ENCODE peak calls at places on chromosomes 7 and 10, in ten cellular contexts. W, R, U, S, L, M, T, Q, Z and N are unnamed samples.
A peak's percentile ranks its signal among the peaks of the same experiment; 100 is the strongest.

GRCh38 chr10:49330127-49330665 is 31.2 kb downstream of the C10orf71 start:
- DNase-seq in W (no peak), R (no peak), U (no peak), S (no peak), L (no peak), M (no peak), T (no peak), Q (no peak), Z (no peak), N (no peak)

GRCh38 chr10:99403674-99404073 is 26.8 kb downstream of the GOT1 start:
- DNase-seq in W (peak; percentile 6), R (no peak), U (no peak), S (peak; percentile 34), L (no peak), M (no peak), T (no peak), Q (no peak), Z (no peak), N (no peak)

GRCh38 chr7:98771519-98772241 is 98.1 kb downstream of the TMEM130 start:
- DNase-seq in W (peak; percentile 78), R (peak; percentile 72), U (peak; percentile 38), S (peak; percentile 40), L (no peak), M (peak; percentile 49), T (peak; percentile 16), Q (no peak), Z (peak; percentile 39), N (peak; percentile 50)

GRCh38 chr10:44864042-44864436 is 47.1 kb upstream of the TMEM72 start:
- DNase-seq in W (no peak), R (no peak), U (no peak), S (no peak), L (no peak), M (peak; percentile 52), T (no peak), Q (no peak), Z (no peak), N (peak; percentile 55)

GRCh38 chr7:38398725-38399321 is 125.4 kb upstream of the TARP start:
- DNase-seq in W (peak; percentile 48), R (peak; percentile 46), U (peak; percentile 68), S (peak; percentile 54), L (peak; percentile 41), M (peak; percentile 69), T (no peak), Q (peak; percentile 54), Z (peak; percentile 61), N (peak; percentile 69)

GRCh38 chr7:120837599-120837998 is 20.3 kb downstream of the TSPAN12 start:
- DNase-seq in W (no peak), R (no peak), U (no peak), S (no peak), L (no peak), M (no peak), T (no peak), Q (no peak), Z (no peak), N (no peak)

GRCh38 chr7:93249749-93250148 is 17.6 kb downstream of the VPS50 start:
- DNase-seq in W (peak; percentile 25), R (no peak), U (no peak), S (peak; percentile 46), L (no peak), M (no peak), T (no peak), Q (no peak), Z (peak; percentile 51), N (no peak)

GRCh38 chr7:159094919-159095915 is 49.5 kb downstream of the VIPR2 start:
- DNase-seq in W (no peak), R (no peak), U (no peak), S (no peak), L (no peak), M (peak; percentile 42), T (no peak), Q (no peak), Z (no peak), N (peak; percentile 53)

GRCh38 chr7:40220421-40220911 is 85.7 kb downstream of the SUGCT start:
- DNase-seq in W (peak; percentile 47), R (no peak), U (no peak), S (peak; percentile 76), L (no peak), M (no peak), T (peak; percentile 44), Q (no peak), Z (peak; percentile 50), N (no peak)

GRCh38 chr10:90418869-90419652 is 438.8 kb downstream of the HTR7 start:
- DNase-seq in W (peak; percentile 97), R (no peak), U (no peak), S (peak; percentile 89), L (no peak), M (no peak), T (peak; percentile 60), Q (no peak), Z (peak; percentile 79), N (no peak)

GRCh38 chr10:70053896-70054641 is 1.4 kb downstream of the MACROH2A2 start:
- DNase-seq in W (no peak), R (no peak), U (peak; percentile 59), S (no peak), L (no peak), M (no peak), T (no peak), Q (peak; percentile 23), Z (peak; percentile 10), N (no peak)

GRCh38 chr10:11005626-11006427 is 11.8 kb upstream of the CELF2 start:
- DNase-seq in W (no peak), R (no peak), U (no peak), S (no peak), L (no peak), M (no peak), T (no peak), Q (no peak), Z (no peak), N (no peak)

GRCh38 chr10:86355571-86356038 is 11.0 kb downstream of the GRID1 start:
- DNase-seq in W (no peak), R (peak; percentile 11), U (no peak), S (no peak), L (no peak), M (peak; percentile 75), T (no peak), Q (no peak), Z (no peak), N (peak; percentile 72)

GRCh38 chr7:77679608-77680007 is 16.7 kb upstream of the RSBN1L start:
- DNase-seq in W (no peak), R (no peak), U (no peak), S (no peak), L (no peak), M (no peak), T (no peak), Q (no peak), Z (no peak), N (no peak)

GRCh38 chr10:61798711-61799110 is 102.8 kb upstream of the ARID5B start:
- DNase-seq in W (no peak), R (no peak), U (no peak), S (peak; percentile 51), L (no peak), M (no peak), T (no peak), Q (no peak), Z (peak; percentile 19), N (no peak)

GRCh38 chr10:31749981-31750850 is 178.4 kb downstream of the ARHGAP12 start:
- DNase-seq in W (no peak), R (peak; percentile 93), U (no peak), S (peak; percentile 43), L (no peak), M (peak; percentile 66), T (no peak), Q (peak; percentile 83), Z (no peak), N (peak; percentile 67)

GRCh38 chr7:126016722-126017121 is 1087.1 kb upstream of the POT1 start:
- DNase-seq in W (no peak), R (no peak), U (no peak), S (no peak), L (no peak), M (no peak), T (no peak), Q (no peak), Z (peak; percentile 4), N (no peak)

GRCh38 chr10:50312464-50313437 is 61.4 kb upstream of the ASAH2 start:
- DNase-seq in W (peak; percentile 79), R (no peak), U (no peak), S (peak; percentile 92), L (no peak), M (no peak), T (no peak), Q (no peak), Z (peak; percentile 42), N (no peak)

GRCh38 chr7:98603010-98603777 is 13.9 kb upstream of the NPTX2 start:
- DNase-seq in W (no peak), R (no peak), U (no peak), S (no peak), L (no peak), M (no peak), T (no peak), Q (no peak), Z (no peak), N (no peak)

GRCh38 chr7:157676001-157676400 is 339.2 kb downstream of the DNAJB6 start:
- DNase-seq in W (no peak), R (no peak), U (no peak), S (no peak), L (no peak), M (no peak), T (no peak), Q (no peak), Z (no peak), N (no peak)

GRCh38 chr7:117347480-117347879 is 24.6 kb upstream of the WNT2 start:
- DNase-seq in W (no peak), R (no peak), U (no peak), S (no peak), L (no peak), M (no peak), T (no peak), Q (no peak), Z (no peak), N (no peak)

GRCh38 chr7:106626376-106627293 is 34.3 kb downstream of the CCDC71L start:
- DNase-seq in W (no peak), R (no peak), U (no peak), S (no peak), L (no peak), M (no peak), T (no peak), Q (no peak), Z (no peak), N (no peak)